ENCODE peak calls at places on chromosome 4, in six cellular contexts. Z is A549, X is SK-N-SH, L is GM12878, W is HCT116, R is HepG2. B is an unnamed sample.

GRCh38 chr4:185682236-185682635 is 129.8 kb downstream of the SORBS2 start:
- DNase-seq in Z (peak; percentile 5), X (no peak), L (no peak), W (no peak), R (no peak), B (no peak)

GRCh38 chr4:174427562-174428140 is 94.6 kb downstream of the HPGD start:
- DNase-seq in Z (no peak), X (no peak), L (no peak), W (no peak), R (no peak), B (no peak)

GRCh38 chr4:108191269-108191914 is 22.7 kb upstream of the LEF1 start:
- DNase-seq in Z (no peak), X (no peak), L (no peak), W (no peak), R (no peak), B (no peak)

GRCh38 chr4:143782521-143782920 is 82.0 kb upstream of the FREM3 start:
- DNase-seq in Z (no peak), X (no peak), L (no peak), W (no peak), R (no peak), B (no peak)

GRCh38 chr4:7457201-7458065 is 22.7 kb upstream of the PSAPL1 start:
- DNase-seq in Z (no peak), X (no peak), L (no peak), W (no peak), R (no peak), B (no peak)

GRCh38 chr4:171186700-171187099 is 626.5 kb upstream of the GALNTL6 start:
- DNase-seq in Z (no peak), X (no peak), L (no peak), W (no peak), R (no peak), B (peak; percentile 27)

GRCh38 chr4:86359944-86360478 is at the start of gene MAPK10:
- DNase-seq in Z (no peak), X (peak; percentile 76), L (peak; percentile 62), W (no peak), R (no peak), B (peak; percentile 95)

GRCh38 chr4:128820631-128821119 is 11.2 kb downstream of the JADE1 start:
- DNase-seq in Z (no peak), X (peak; percentile 58), L (no peak), W (no peak), R (no peak), B (no peak)

GRCh38 chr4:156084312-156084811 is 130.7 kb upstream of the CTSO start:
- DNase-seq in Z (no peak), X (no peak), L (no peak), W (no peak), R (no peak), B (no peak)

GRCh38 chr4:185211035-185211434 is 1.6 kb downstream of the SNX25 start:
- DNase-seq in Z (no peak), X (no peak), L (no peak), W (no peak), R (no peak), B (no peak)

GRCh38 chr4:165288639-165289428 is 38.6 kb upstream of the MSMO1 start:
- DNase-seq in Z (no peak), X (no peak), L (no peak), W (no peak), R (peak; percentile 24), B (no peak)

GRCh38 chr4:89299153-89299789 is 8.3 kb downstream of the GPRIN3 start:
- DNase-seq in Z (peak; percentile 64), X (no peak), L (no peak), W (no peak), R (no peak), B (no peak)

GRCh38 chr4:4488405-4489404 is 53.1 kb downstream of the STX18 start:
- DNase-seq in Z (peak; percentile 72), X (peak; percentile 62), L (peak; percentile 63), W (peak; percentile 60), R (peak; percentile 64), B (peak; percentile 83)

GRCh38 chr4:89657931-89658700 is 178.8 kb downstream of the SNCA start:
- DNase-seq in Z (no peak), X (peak; percentile 10), L (no peak), W (peak; percentile 28), R (peak; percentile 28), B (peak; percentile 61)

GRCh38 chr4:188439641-188440311 is 300.5 kb downstream of the TRIML1 start:
- DNase-seq in Z (peak; percentile 52), X (peak; percentile 29), L (no peak), W (no peak), R (no peak), B (no peak)

GRCh38 chr4:31194823-31195222 is 474.7 kb downstream of the PCDH7 start:
- DNase-seq in Z (no peak), X (no peak), L (no peak), W (no peak), R (no peak), B (no peak)

GRCh38 chr4:179164642-179165338 is 1722.6 kb upstream of the AGA start:
- DNase-seq in Z (no peak), X (no peak), L (no peak), W (no peak), R (no peak), B (no peak)

GRCh38 chr4:73419106-73420038 is 15.3 kb downstream of the ALB start:
- DNase-seq in Z (no peak), X (no peak), L (no peak), W (no peak), R (no peak), B (no peak)

GRCh38 chr4:142815834-142816233 is 30.3 kb downstream of the INPP4B start:
- DNase-seq in Z (peak; percentile 23), X (no peak), L (no peak), W (peak; percentile 13), R (no peak), B (no peak)

GRCh38 chr4:149164282-149164681 is 651.4 kb downstream of the IQCM start:
- DNase-seq in Z (peak; percentile 3), X (no peak), L (no peak), W (no peak), R (no peak), B (peak; percentile 83)

GRCh38 chr4:166724369-166724768 is 509.9 kb downstream of the SPOCK3 start:
- DNase-seq in Z (no peak), X (no peak), L (no peak), W (no peak), R (no peak), B (no peak)

DNA sequence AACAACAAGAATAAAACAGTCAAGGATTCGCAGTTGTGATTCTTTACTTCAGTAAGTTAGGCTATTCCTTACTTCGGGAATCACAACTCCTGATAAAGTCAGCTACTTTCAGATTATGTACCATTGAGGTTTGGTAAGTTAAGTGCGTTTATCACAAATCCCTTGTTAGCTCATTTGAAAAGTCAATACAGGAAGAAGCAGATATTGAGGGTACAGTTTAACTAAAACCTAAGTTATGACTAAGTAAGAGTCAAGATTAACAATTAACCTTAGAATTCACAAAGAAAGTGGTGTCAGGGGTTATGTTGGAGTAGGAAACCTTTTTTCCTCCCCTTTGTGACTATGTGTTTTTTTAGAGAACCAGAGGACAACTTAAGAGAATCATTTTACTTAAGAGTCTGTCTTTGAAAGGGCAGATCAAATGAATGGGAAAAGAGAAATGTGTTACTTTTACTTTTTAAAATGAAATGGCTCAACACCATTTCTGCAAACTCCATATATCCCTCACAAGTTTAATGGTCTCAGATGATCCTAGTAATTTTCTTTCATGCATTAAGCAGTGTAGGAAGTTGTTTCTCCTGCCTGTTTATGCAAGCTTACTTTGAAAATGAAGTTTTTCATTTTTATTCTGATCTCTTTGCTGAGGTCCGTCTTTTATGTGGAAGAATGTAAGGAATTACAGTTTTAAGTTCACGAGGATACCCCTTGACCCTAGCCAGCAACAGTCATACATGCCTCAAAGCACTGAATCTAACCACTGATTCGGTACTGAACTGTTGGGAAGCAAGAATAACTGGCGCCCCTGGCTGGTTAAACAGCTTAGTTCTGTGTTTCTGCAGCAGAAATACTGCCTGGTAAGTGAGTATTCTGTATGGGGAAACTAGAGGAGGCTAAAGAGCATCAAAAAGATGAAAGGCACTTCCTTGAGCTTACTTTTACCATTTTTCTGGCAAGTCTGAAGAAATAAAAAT is 211.7 kb downstream of the SLC4A4 start:
- DNase-seq in Z (peak; percentile 53), X (no peak), L (no peak), W (no peak), R (no peak), B (peak; percentile 53)
- TF ChIP-seq REST in Z (no peak), X (no peak), L (no peak), W (no peak), R (no peak), B (no peak)

DNA sequence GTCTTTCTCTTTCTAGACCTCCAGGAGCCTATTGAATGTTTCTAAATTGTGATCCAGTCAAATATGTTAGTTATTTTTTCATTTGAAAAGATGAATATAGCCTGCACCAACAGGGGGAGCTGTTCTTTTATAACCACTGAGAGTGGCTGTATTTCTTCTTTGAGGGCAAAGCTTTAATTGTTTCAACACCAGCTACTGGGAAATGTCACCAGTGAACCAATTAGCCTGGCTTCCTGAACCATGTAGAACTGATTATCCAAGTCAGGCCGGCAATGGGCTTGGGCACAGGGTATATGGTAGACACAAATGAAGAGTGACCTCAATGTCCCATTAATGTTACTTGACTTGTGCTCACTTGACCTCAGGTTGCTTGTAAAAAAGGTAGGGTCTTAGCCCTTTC is 4.8 kb upstream of the DAPP1 start:
- DNase-seq in Z (peak; percentile 21), X (no peak), L (no peak), W (peak; percentile 33), R (peak; percentile 15), B (peak; percentile 80)
- TF ChIP-seq CTCF in Z (peak; percentile 31), X (peak; percentile 52), L (peak; percentile 60), W (peak; percentile 86), R (peak; percentile 47), B (peak; percentile 84)

DNA sequence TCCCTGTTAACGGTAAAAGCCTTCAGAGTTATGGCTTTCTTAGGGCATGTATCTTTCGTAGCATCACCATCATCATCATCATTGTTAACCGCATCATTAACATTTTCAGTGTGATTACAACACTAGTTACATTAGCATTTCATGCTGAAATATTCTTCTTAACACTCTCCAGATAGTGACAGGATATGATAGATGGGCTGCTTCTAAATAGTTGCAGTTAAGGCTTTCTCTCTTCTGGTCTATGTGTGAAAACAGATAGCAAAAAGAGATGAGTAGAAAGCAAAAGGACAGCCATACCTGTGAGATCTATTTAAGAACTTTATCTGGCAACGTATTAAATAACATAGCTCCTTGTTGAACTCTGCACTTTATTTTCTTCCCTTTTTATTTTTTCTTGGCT is 1069.8 kb downstream of the ADGRL3 start:
- DNase-seq in Z (no peak), X (no peak), L (no peak), W (no peak), R (no peak), B (no peak)
- TF ChIP-seq REST in Z (no peak), X (no peak), L (no peak), W (no peak), R (no peak), B (no peak)

GRCh38 chr4:52910115-52910514 is 48.0 kb downstream of the RASL11B start:
- DNase-seq in Z (no peak), X (no peak), L (no peak), W (no peak), R (no peak), B (peak; percentile 25)

GRCh38 chr4:52907510-52907909 is 45.4 kb downstream of the RASL11B start:
- DNase-seq in Z (no peak), X (no peak), L (no peak), W (no peak), R (no peak), B (no peak)

GRCh38 chr4:52903273-52903672 is 41.2 kb downstream of the RASL11B start:
- DNase-seq in Z (no peak), X (no peak), L (no peak), W (no peak), R (no peak), B (no peak)

DNA sequence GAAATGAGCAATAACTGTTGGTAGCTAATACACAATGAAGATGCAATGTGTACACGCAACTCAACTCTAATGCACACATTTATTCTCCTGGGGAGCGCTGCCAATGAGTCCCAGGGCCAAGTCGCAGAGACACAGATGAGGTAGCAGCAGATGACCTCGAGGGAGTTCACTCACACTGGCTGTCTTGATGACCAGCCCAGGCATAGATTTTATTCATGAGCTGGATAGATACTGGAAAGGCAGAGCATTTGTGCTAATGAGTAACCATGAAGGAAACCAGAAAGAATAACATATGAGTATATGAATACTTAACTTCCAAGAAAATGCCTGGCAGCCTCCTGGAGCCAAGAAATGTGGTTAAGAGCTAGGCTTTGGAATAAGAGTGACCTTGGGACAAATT is 42.3 kb downstream of the RASL11B start:
- DNase-seq in Z (no peak), X (no peak), L (no peak), W (no peak), R (no peak), B (no peak)
- TF ChIP-seq CTCF in Z (no peak), X (no peak), L (no peak), W (no peak), R (no peak), B (no peak)